ENCODE peak calls at places on chromosome 16, in four cellular contexts. Q, H, F and E are unnamed samples.

GRCh38 chr16:401468-402348 is at the start of gene DECR2:
- DNase-seq in Q (peak), H (peak), F (peak), E (peak)

GRCh38 chr16:79469999-79470398 is 130.5 kb downstream of the MAF start:
- DNase-seq in Q (peak), H (no peak), F (no peak), E (no peak)

GRCh38 chr16:73053379-73054130 is 5.6 kb upstream of the ZFHX3 start:
- DNase-seq in Q (no peak), H (no peak), F (no peak), E (no peak)

GRCh38 chr16:17515421-17516210 is 44.9 kb upstream of the XYLT1 start:
- DNase-seq in Q (no peak), H (no peak), F (no peak), E (no peak)

GRCh38 chr16:48335961-48336360 is 49.3 kb downstream of the SIAH1 start:
- DNase-seq in Q (no peak), H (no peak), F (no peak), E (no peak)

GRCh38 chr16:29784901-29785500 is 5.5 kb upstream of the KIF22 start:
- DNase-seq in Q (peak), H (peak), F (peak), E (no peak)

GRCh38 chr16:3149630-3150345 is 15.0 kb downstream of the ZNF213 start:
- DNase-seq in Q (peak), H (peak), F (peak), E (peak)

GRCh38 chr16:56425439-56425832 is at the start of gene AMFR:
- DNase-seq in Q (peak), H (peak), F (peak), E (peak)

GRCh38 chr16:84183911-84184310 is 2.9 kb downstream of the TAF1C start:
- DNase-seq in Q (no peak), H (no peak), F (peak), E (no peak)

GRCh38 chr16:81190667-81191066 is 47.8 kb upstream of the BCO1 start:
- DNase-seq in Q (no peak), H (no peak), F (no peak), E (no peak)

GRCh38 chr16:8816967-8817662 is 19.5 kb downstream of the PMM2 start:
- DNase-seq in Q (no peak), H (no peak), F (no peak), E (no peak)

GRCh38 chr16:4319454-4319853 is 3.6 kb downstream of the GLIS2 start:
- DNase-seq in Q (no peak), H (peak), F (peak), E (no peak)

GRCh38 chr16:68936729-68937631 is 93.6 kb downstream of the TANGO6 start:
- DNase-seq in Q (no peak), H (no peak), F (no peak), E (no peak)

GRCh38 chr16:29226782-29227181 is 179.7 kb downstream of the NPIPB11 start:
- DNase-seq in Q (no peak), H (no peak), F (no peak), E (no peak)

GRCh38 chr16:89744813-89745212 is 23.5 kb downstream of the ZNF276 start:
- DNase-seq in Q (peak), H (no peak), F (peak), E (no peak)

GRCh38 chr16:83615131-83615530 is 192.6 kb upstream of the HSBP1 start:
- DNase-seq in Q (no peak), H (no peak), F (no peak), E (no peak)

GRCh38 chr16:84571010-84571409 is 46.9 kb downstream of the COTL1 start:
- DNase-seq in Q (no peak), H (no peak), F (no peak), E (no peak)

GRCh38 chr16:364595-365491 is 5.5 kb downstream of the MRPL28 start:
- DNase-seq in Q (no peak), H (no peak), F (peak), E (no peak)

GRCh38 chr16:87043273-87044030 is 273.7 kb downstream of the C16orf95 start:
- DNase-seq in Q (no peak), H (no peak), F (no peak), E (no peak)

GRCh38 chr16:77431131-77431670 is 3.6 kb downstream of the ADAMTS18 start:
- DNase-seq in Q (no peak), H (no peak), F (no peak), E (no peak)

GRCh38 chr16:1181715-1182671 is 29.1 kb downstream of the CACNA1H start:
- DNase-seq in Q (peak), H (peak), F (peak), E (no peak)

GRCh38 chr16:9035986-9036385 is 55.5 kb upstream of the HAPSTR1 start:
- DNase-seq in Q (no peak), H (no peak), F (no peak), E (no peak)

GRCh38 chr16:66270333-66270927 is 96.1 kb upstream of the CDH5 start:
- DNase-seq in Q (peak), H (peak), F (peak), E (no peak)

GRCh38 chr16:67940436-67941089 is 3.4 kb downstream of the LCAT start:
- DNase-seq in Q (no peak), H (no peak), F (no peak), E (no peak)

GRCh38 chr16:57151369-57151768 is 34.5 kb downstream of the PSME3IP1 start:
- DNase-seq in Q (no peak), H (peak), F (no peak), E (no peak)

GRCh38 chr16:30491744-30492308 is 19.3 kb downstream of the ITGAL start:
- DNase-seq in Q (no peak), H (no peak), F (no peak), E (peak)

GRCh38 chr16:30637952-30638351 is 12.8 kb upstream of the PRR14 start:
- DNase-seq in Q (no peak), H (no peak), F (no peak), E (peak)

GRCh38 chr16:23378921-23379320 is 74.1 kb downstream of the COG7 start:
- DNase-seq in Q (no peak), H (no peak), F (no peak), E (no peak)

GRCh38 chr16:1308036-1308976 is 1.1 kb upstream of the UBE2I start:
- DNase-seq in Q (no peak), H (no peak), F (no peak), E (no peak)

GRCh38 chr16:84228321-84228838 is 11.4 kb downstream of the KCNG4 start:
- DNase-seq in Q (peak), H (no peak), F (peak), E (no peak)

GRCh38 chr16:50617630-50618184 is 63.4 kb downstream of the SNX20 start:
- DNase-seq in Q (no peak), H (no peak), F (no peak), E (no peak)

GRCh38 chr16:75097941-75098897 is 18.4 kb downstream of the LDHD start:
- DNase-seq in Q (no peak), H (peak), F (peak), E (peak)

GRCh38 chr16:72921620-72922019 is 126.3 kb downstream of the ZFHX3 start:
- DNase-seq in Q (peak), H (no peak), F (no peak), E (no peak)

GRCh38 chr16:53100889-53101288 is 46.1 kb downstream of the CHD9 start:
- DNase-seq in Q (no peak), H (no peak), F (no peak), E (no peak)
- H3K27ac ChIP-seq in Q (peak), H (no peak), F (peak), E (no peak)

GRCh38 chr16:70682239-70683145 is 3.4 kb downstream of the MTSS2 start:
- DNase-seq in Q (peak), H (no peak), F (peak), E (no peak)
- H3K27ac ChIP-seq in Q (peak), H (no peak), F (peak), E (no peak)

DNA sequence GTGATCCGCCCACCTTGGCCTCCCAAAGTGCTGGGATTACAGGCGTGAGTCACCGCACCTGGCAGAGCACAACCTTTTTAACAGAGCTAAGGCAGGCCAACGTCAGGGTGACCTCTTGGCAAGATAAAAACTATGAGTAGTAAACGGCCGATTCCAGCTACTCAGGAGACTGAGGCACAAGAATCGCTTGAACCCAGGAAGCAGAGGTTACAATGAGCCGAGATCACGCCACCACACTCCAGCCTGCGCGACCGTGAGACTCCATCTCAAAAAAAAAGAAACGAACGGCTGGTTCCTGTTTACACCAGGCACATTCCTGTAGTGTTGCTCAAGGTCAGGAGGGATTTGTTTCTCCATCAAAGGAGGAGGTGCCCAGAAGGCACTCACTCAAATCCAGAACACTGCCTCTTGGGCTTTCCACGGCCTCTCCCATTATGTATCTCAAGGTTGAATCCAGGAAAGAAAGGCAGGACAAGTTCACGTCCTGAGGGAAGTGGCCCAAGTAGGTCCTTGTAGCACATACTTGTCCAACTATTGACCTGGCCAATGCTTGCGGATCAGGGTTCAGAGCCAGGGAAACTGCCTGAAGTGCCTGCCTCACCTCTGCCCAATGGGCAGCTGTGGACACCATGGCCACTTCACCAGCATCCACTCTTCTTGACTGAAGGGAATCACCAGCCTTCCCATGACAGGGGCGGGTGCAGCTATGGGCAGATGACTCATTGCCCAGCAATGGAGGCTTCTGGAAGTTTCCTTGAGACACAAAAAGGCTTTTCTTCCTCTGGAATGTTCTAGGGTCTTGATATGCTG is 13.5 kb downstream of the KNOP1 start:
- DNase-seq in Q (no peak), H (no peak), F (no peak), E (no peak)
- H3K27ac ChIP-seq in Q (peak), H (peak), F (peak), E (peak)

GRCh38 chr16:27424772-27425498 is 23.0 kb downstream of the IL21R start:
- DNase-seq in Q (no peak), H (no peak), F (no peak), E (no peak)
- H3K27ac ChIP-seq in Q (no peak), H (no peak), F (no peak), E (no peak)

GRCh38 chr16:54588026-54588425 is 301.4 kb upstream of the IRX3 start:
- DNase-seq in Q (no peak), H (no peak), F (no peak), E (no peak)

GRCh38 chr16:54585094-54585493 is 298.5 kb upstream of the IRX3 start:
- DNase-seq in Q (no peak), H (no peak), F (no peak), E (no peak)

GRCh38 chr16:54585966-54586365 is 299.4 kb upstream of the IRX3 start:
- DNase-seq in Q (no peak), H (no peak), F (no peak), E (no peak)

GRCh38 chr16:54586474-54587175 is 300.0 kb upstream of the IRX3 start:
- DNase-seq in Q (no peak), H (no peak), F (no peak), E (no peak)

GRCh38 chr16:54587176-54587515 is 300.6 kb upstream of the IRX3 start:
- DNase-seq in Q (no peak), H (no peak), F (no peak), E (no peak)
- H3K27ac ChIP-seq in Q (no peak), H (no peak), F (no peak), E (no peak)